ENCODE peak calls at places on chromosomes 4 and X, in ten cellular contexts. U, L, V, Y, A, N, J, Z, R and M are unnamed samples.

GRCh38 chr4:3385719-3386440 is 55.9 kb upstream of the HGFAC start:
- DNase-seq in U (no peak), L (no peak), V (no peak), Y (no peak), A (no peak), N (peak), J (no peak), Z (no peak), R (no peak), M (no peak)

GRCh38 chrX:72475338-72475737 is 97.3 kb downstream of the HDAC8 start:
- DNase-seq in U (no peak), L (no peak), V (no peak), Y (no peak), A (no peak), N (no peak), J (peak), Z (no peak), R (no peak), M (no peak)

GRCh38 chrX:110146521-110146920 is 143.6 kb downstream of the TMEM164 start:
- DNase-seq in U (peak), L (peak), V (peak), Y (peak), A (peak), N (no peak), J (peak), Z (peak), R (no peak), M (no peak)

GRCh38 chrX:132592880-132593279 is 104.0 kb upstream of the MBNL3 start:
- DNase-seq in U (no peak), L (no peak), V (no peak), Y (no peak), A (no peak), N (no peak), J (no peak), Z (peak), R (no peak), M (no peak)

GRCh38 chrX:12225073-12225472 is 86.8 kb downstream of the FRMPD4 start:
- DNase-seq in U (no peak), L (no peak), V (no peak), Y (no peak), A (no peak), N (no peak), J (peak), Z (no peak), R (no peak), M (no peak)

GRCh38 chrX:46333550-46333949 is 211.7 kb downstream of the ZNF674 start:
- DNase-seq in U (no peak), L (no peak), V (no peak), Y (no peak), A (no peak), N (no peak), J (peak), Z (no peak), R (no peak), M (no peak)

GRCh38 chr4:185589067-185589844 is 53.9 kb upstream of the PDLIM3 start:
- DNase-seq in U (no peak), L (no peak), V (no peak), Y (no peak), A (peak), N (no peak), J (no peak), Z (no peak), R (no peak), M (no peak)

GRCh38 chrX:143788265-143788664 is 67.7 kb upstream of the SPANXN2 start:
- DNase-seq in U (no peak), L (no peak), V (no peak), Y (no peak), A (peak), N (no peak), J (peak), Z (no peak), R (no peak), M (no peak)

GRCh38 chrX:155874571-155875244 is 6.4 kb upstream of the VAMP7 start:
- DNase-seq in U (no peak), L (peak), V (no peak), Y (no peak), A (no peak), N (no peak), J (no peak), Z (no peak), R (no peak), M (no peak)

DNA sequence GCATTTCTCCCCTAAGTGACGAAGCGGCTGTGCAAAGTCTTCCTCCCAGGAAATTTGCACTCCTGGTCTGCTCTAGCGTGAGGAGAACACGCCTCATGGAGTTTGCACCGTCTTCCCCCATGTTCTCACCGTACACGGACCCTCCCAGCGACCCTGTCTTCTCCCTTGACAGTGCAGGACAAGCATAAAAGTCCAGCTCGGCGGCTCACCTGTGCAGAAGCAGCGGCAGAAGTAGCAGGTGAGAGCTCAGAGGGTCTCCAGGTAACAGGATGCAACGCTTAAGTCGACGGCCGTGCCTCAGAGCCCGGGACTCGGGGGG is 314 bp downstream of the P2RY8 start:
- DNase-seq in U (no peak), L (no peak), V (no peak), Y (no peak), A (no peak), N (no peak), J (no peak), Z (no peak), R (no peak), M (no peak)
- H3K4me3 ChIP-seq in U (no peak), L (peak), V (no peak), Y (peak), A (no peak), N (peak), J (no peak), Z (peak), R (peak), M (no peak)

GRCh38 chr4:88705805-88706518 is 8.3 kb upstream of the NAP1L5 start:
- DNase-seq in U (no peak), L (no peak), V (no peak), Y (no peak), A (peak), N (no peak), J (peak), Z (no peak), R (no peak), M (no peak)
- H3K4me3 ChIP-seq in U (no peak), L (no peak), V (no peak), Y (no peak), A (no peak), N (no peak), J (no peak), Z (no peak), R (no peak), M (no peak)

DNA sequence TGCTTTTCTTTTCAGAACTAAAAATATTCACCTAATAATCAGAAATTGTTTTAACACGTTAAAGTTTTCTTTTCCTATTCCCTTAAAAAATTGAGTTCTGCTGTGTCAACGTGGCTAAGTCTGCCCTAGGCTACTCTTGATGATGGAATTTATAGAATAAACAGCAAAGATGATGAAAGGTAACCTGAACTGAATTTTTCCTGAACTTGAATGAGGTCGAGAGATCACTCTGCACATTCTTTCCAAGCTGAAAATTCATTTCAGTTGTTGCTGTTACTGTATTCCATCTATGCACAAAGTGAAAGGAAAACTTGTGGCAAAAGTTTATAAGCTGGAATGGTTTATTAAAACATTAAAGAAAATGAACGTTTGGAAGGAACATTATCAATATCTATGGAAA is 245.9 kb upstream of the GIMD1 start:
- DNase-seq in U (no peak), L (no peak), V (no peak), Y (no peak), A (peak), N (no peak), J (peak), Z (no peak), R (no peak), M (no peak)
- H3K4me3 ChIP-seq in U (no peak), L (no peak), V (no peak), Y (no peak), A (no peak), N (no peak), J (no peak), Z (no peak), R (peak), M (no peak)

GRCh38 chrX:75786290-75786689 is 1.2 kb upstream of the MAGEE2 start:
- DNase-seq in U (no peak), L (no peak), V (no peak), Y (no peak), A (no peak), N (no peak), J (no peak), Z (no peak), R (no peak), M (no peak)

GRCh38 chrX:75781618-75782017 is 3.4 kb downstream of the MAGEE2 start:
- DNase-seq in U (no peak), L (no peak), V (no peak), Y (no peak), A (no peak), N (no peak), J (no peak), Z (no peak), R (no peak), M (no peak)

DNA sequence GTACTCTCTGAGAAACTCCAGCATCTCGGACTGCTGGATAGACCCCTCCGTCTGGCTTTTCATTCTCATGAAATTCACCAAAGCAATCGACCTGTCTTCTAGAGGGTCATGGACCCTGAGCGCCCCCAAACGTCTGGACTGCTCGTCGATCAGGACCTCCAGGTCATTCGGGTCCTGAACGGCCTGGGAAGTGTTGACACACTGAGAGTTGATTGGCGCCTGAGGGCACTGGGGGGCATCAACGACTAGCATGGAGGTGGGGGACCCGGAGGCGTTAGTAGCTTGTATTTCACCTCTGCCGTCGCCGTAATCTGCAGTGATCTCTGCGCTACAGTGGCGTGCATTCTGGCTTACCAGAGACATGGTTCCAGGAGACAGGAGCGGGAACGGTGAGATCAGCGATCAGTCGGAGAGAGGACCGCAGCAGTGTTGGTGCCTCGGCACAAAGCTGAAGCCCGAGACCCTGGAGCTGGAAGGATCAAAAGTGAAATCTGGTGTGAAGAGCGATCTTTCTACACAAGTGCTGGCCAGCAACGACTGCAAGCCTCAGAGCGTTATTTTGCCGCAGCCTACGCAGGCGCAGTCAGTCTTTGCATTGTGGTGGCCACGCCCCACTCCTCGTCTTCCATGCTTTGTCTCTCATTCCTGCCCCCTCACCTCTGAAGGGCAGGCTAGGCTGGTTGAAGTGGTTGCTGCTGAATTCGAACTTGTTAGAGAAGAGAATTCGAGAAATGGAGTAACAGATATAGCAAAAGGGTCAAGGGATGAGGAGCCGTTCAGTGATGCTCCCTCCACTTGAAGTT is at the start of gene MAGEE2:
- DNase-seq in U (no peak), L (no peak), V (no peak), Y (no peak), A (no peak), N (peak), J (no peak), Z (no peak), R (no peak), M (no peak)
- H3K4me3 ChIP-seq in U (no peak), L (peak), V (no peak), Y (no peak), A (no peak), N (peak), J (no peak), Z (no peak), R (peak), M (no peak)

GRCh38 chr4:100165809-100166208 is 24.5 kb downstream of the DDIT4L start:
- DNase-seq in U (no peak), L (no peak), V (no peak), Y (no peak), A (no peak), N (no peak), J (no peak), Z (peak), R (no peak), M (no peak)
- H3K4me3 ChIP-seq in U (no peak), L (no peak), V (no peak), Y (no peak), A (no peak), N (no peak), J (no peak), Z (no peak), R (no peak), M (no peak)

DNA sequence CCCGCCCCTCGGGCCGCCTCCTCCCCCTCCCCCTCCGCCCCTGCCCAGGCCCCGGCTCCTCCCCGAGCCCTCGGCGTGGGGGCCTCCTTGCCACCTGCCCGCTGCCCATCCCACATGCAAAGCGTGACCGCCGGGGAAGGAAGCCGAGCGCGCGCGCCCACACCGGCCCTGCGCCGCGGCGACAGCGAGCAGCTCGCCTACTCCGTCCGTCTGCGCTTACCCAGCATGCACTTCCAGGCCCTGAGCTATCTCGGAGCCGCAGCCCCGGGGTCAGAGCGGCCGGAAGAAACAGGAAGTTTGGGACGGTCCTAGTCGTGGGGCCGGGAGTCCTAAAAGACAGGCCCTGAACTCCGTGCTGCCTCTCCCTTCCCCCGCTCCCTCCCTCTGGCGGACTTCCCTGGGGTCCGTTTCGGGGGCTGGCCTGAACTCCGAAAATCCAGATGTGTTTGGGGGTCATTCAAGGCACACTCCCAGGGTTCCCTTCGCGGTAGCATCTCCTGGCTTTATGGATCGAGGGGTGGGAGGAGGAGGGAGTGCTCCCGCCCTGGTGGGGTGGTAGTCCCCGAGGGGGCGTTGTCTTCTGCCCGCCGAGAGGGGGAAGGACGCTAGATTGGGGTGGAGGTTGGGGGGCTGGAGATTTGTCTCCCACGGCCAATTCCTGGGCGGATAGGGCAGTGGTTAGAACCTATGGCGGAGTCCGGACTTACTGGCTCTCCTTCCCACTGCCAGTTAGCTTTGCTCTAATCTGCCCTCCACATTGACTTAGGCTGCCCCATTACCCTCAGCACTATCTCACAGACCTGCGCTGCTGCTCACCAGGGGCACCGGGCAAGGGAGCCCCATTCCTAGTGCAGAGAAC is 25.0 kb upstream of the BCORL1 start:
- DNase-seq in U (no peak), L (peak), V (peak), Y (peak), A (peak), N (peak), J (peak), Z (peak), R (no peak), M (no peak)
- H3K4me3 ChIP-seq in U (peak), L (peak), V (peak), Y (peak), A (peak), N (peak), J (peak), Z (peak), R (peak), M (peak)

DNA sequence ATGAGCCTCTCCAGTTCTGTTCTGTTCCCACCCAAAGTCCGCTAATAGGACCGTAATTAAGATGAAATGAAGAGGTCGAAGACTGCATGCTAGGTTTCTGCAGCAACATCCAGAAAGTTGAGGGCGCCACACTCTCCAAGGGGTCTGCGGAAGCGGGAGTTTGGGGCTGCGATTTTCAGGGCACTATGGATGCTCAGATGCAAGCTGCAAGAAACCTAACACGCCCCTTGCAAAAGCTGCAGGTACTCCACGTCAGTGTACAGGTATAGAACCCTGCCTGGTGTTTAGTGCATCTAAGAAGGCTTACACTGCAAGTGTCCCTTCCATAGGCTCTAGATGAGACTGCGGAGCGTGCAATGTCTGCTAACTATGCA is 61.4 kb downstream of the RHOXF2B start:
- DNase-seq in U (no peak), L (no peak), V (no peak), Y (no peak), A (no peak), N (no peak), J (no peak), Z (no peak), R (no peak), M (no peak)
- H3K4me3 ChIP-seq in U (no peak), L (no peak), V (no peak), Y (no peak), A (no peak), N (peak), J (no peak), Z (no peak), R (peak), M (no peak)

GRCh38 chrX:20718592-20718991 is 451.9 kb upstream of the RPS6KA3 start:
- DNase-seq in U (no peak), L (no peak), V (no peak), Y (no peak), A (no peak), N (no peak), J (no peak), Z (no peak), R (no peak), M (no peak)
- H3K4me3 ChIP-seq in U (no peak), L (no peak), V (no peak), Y (no peak), A (no peak), N (no peak), J (no peak), Z (no peak), R (no peak), M (no peak)

GRCh38 chr4:110108960-110109359 is 89.5 kb downstream of the ELOVL6 start:
- DNase-seq in U (no peak), L (no peak), V (no peak), Y (no peak), A (no peak), N (no peak), J (no peak), Z (no peak), R (no peak), M (no peak)

GRCh38 chr4:110108470-110108869 is 89.9 kb downstream of the ELOVL6 start:
- DNase-seq in U (no peak), L (no peak), V (no peak), Y (no peak), A (no peak), N (no peak), J (no peak), Z (peak), R (no peak), M (no peak)

GRCh38 chr4:110106946-110107325 is 91.5 kb downstream of the ELOVL6 start:
- DNase-seq in U (peak), L (no peak), V (no peak), Y (no peak), A (peak), N (no peak), J (peak), Z (peak), R (no peak), M (peak)

GRCh38 chr4:110109455-110109854 is 89.0 kb downstream of the ELOVL6 start:
- DNase-seq in U (no peak), L (no peak), V (no peak), Y (no peak), A (no peak), N (no peak), J (no peak), Z (no peak), R (no peak), M (no peak)

GRCh38 chr4:110107868-110108267 is 90.5 kb downstream of the ELOVL6 start:
- DNase-seq in U (no peak), L (no peak), V (no peak), Y (no peak), A (no peak), N (no peak), J (no peak), Z (no peak), R (no peak), M (no peak)
- H3K4me3 ChIP-seq in U (no peak), L (no peak), V (no peak), Y (no peak), A (no peak), N (no peak), J (no peak), Z (no peak), R (no peak), M (no peak)

DNA sequence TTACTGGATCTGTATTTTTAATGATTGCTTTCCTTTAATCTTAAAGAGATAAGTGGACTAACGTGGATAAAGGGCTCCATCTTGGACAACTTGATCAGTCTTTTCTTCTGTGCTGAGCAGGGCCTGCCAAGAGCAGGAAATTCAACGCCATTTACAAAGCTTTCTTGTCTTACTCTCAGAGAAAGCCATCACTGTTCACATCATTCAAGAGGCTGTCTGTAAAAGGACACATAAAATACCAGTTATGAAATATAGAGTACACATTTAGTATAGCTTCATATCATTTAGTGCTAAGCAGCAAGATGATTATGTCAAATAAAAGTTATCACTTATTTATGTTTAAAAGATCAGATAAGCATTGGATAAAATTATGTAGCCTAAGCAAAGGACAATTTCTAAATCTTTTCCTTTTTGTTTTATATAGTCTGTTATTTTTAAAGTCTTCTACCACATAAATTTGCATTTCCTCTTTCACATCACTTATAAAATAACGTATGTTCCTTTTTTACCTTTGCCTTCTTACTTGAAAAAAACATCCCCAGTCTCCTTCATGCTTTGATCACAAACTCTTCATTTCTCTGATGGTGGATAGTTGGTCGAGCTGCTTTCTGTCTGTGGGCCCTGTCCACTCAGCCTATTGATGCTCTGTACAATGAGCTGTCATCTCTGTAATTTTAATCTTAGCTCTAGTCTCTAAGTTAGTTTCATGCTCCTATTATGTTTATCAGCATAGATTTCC is 2.1 kb upstream of the CCNG2 start:
- DNase-seq in U (no peak), L (no peak), V (no peak), Y (no peak), A (no peak), N (no peak), J (no peak), Z (no peak), R (no peak), M (no peak)
- H3K4me3 ChIP-seq in U (no peak), L (no peak), V (no peak), Y (no peak), A (no peak), N (no peak), J (no peak), Z (no peak), R (no peak), M (no peak)